ENCODE peak calls at places on chromosomes 3 and 15, in ten cellular contexts. One of them, this sample, is unnamed.

GRCh38 chr3:12509466-12509865 is 25.2 kb downstream of the TSEN2 start:
- DNase-seq in endodermal cell: no peak
- DNase-seq in Panc1: no peak
- DNase-seq in NB4: no peak
- DNase-seq in cardiac fibroblast: no peak
- DNase-seq in HepG2: no peak
- DNase-seq in upper lobe of left lung: no peak
- DNase-seq in ovary: no peak
- DNase-seq in mesothelial cell of epicardium: no peak
- DNase-seq in left ventricle myocardium inferior: no peak
- DNase-seq in this sample: no peak

GRCh38 chr3:31481697-31482096 is 51.0 kb upstream of the STT3B start:
- DNase-seq in endodermal cell: no peak
- DNase-seq in Panc1: no peak
- DNase-seq in NB4: no peak
- DNase-seq in cardiac fibroblast: no peak
- DNase-seq in HepG2: no peak
- DNase-seq in upper lobe of left lung: no peak
- DNase-seq in ovary: no peak
- DNase-seq in mesothelial cell of epicardium: no peak
- DNase-seq in left ventricle myocardium inferior: no peak
- DNase-seq in this sample: no peak

GRCh38 chr3:170367797-170368196 is 10.3 kb downstream of the SKIL start:
- DNase-seq in endodermal cell: no peak
- DNase-seq in Panc1: no peak
- DNase-seq in NB4: no peak
- DNase-seq in cardiac fibroblast: no peak
- DNase-seq in HepG2: no peak
- DNase-seq in upper lobe of left lung: no peak
- DNase-seq in ovary: no peak
- DNase-seq in mesothelial cell of epicardium: no peak
- DNase-seq in left ventricle myocardium inferior: no peak
- DNase-seq in this sample: no peak

GRCh38 chr3:181726351-181727121 is 14.8 kb downstream of the SOX2 start:
- DNase-seq in endodermal cell: peak; percentile 89
- DNase-seq in Panc1: no peak
- DNase-seq in NB4: no peak
- DNase-seq in cardiac fibroblast: no peak
- DNase-seq in HepG2: no peak
- DNase-seq in upper lobe of left lung: peak; percentile 83
- DNase-seq in ovary: no peak
- DNase-seq in mesothelial cell of epicardium: no peak
- DNase-seq in left ventricle myocardium inferior: no peak
- DNase-seq in this sample: no peak

GRCh38 chr15:60479711-60480110 is 769 bp upstream of the ICE2 start:
- DNase-seq in endodermal cell: no peak
- DNase-seq in Panc1: no peak
- DNase-seq in NB4: peak; percentile 33
- DNase-seq in cardiac fibroblast: no peak
- DNase-seq in HepG2: no peak
- DNase-seq in upper lobe of left lung: no peak
- DNase-seq in ovary: no peak
- DNase-seq in mesothelial cell of epicardium: no peak
- DNase-seq in left ventricle myocardium inferior: no peak
- DNase-seq in this sample: no peak

GRCh38 chr3:177352424-177352823 is 155.1 kb upstream of the TBL1XR1 start:
- DNase-seq in endodermal cell: no peak
- DNase-seq in Panc1: no peak
- DNase-seq in NB4: no peak
- DNase-seq in cardiac fibroblast: no peak
- DNase-seq in HepG2: no peak
- DNase-seq in upper lobe of left lung: no peak
- DNase-seq in ovary: no peak
- DNase-seq in mesothelial cell of epicardium: no peak
- DNase-seq in left ventricle myocardium inferior: no peak
- DNase-seq in this sample: no peak

GRCh38 chr3:15327941-15328340 is 4.4 kb downstream of the SH3BP5 start:
- DNase-seq in endodermal cell: no peak
- DNase-seq in Panc1: no peak
- DNase-seq in NB4: peak; percentile 26
- DNase-seq in cardiac fibroblast: no peak
- DNase-seq in HepG2: no peak
- DNase-seq in upper lobe of left lung: no peak
- DNase-seq in ovary: no peak
- DNase-seq in mesothelial cell of epicardium: no peak
- DNase-seq in left ventricle myocardium inferior: peak; percentile 42
- DNase-seq in this sample: no peak

GRCh38 chr3:31552103-31552502 is 19.4 kb downstream of the STT3B start:
- DNase-seq in endodermal cell: no peak
- DNase-seq in Panc1: no peak
- DNase-seq in NB4: no peak
- DNase-seq in cardiac fibroblast: no peak
- DNase-seq in HepG2: no peak
- DNase-seq in upper lobe of left lung: no peak
- DNase-seq in ovary: no peak
- DNase-seq in mesothelial cell of epicardium: no peak
- DNase-seq in left ventricle myocardium inferior: no peak
- DNase-seq in this sample: no peak

GRCh38 chr3:187014417-187014864 is 84.1 kb downstream of the ST6GAL1 start:
- DNase-seq in endodermal cell: no peak
- DNase-seq in Panc1: no peak
- DNase-seq in NB4: no peak
- DNase-seq in cardiac fibroblast: peak; percentile 55
- DNase-seq in HepG2: no peak
- DNase-seq in upper lobe of left lung: no peak
- DNase-seq in ovary: no peak
- DNase-seq in mesothelial cell of epicardium: no peak
- DNase-seq in left ventricle myocardium inferior: no peak
- DNase-seq in this sample: no peak

GRCh38 chr3:171349392-171349791 is 110.8 kb downstream of the TNIK start:
- DNase-seq in endodermal cell: no peak
- DNase-seq in Panc1: no peak
- DNase-seq in NB4: no peak
- DNase-seq in cardiac fibroblast: no peak
- DNase-seq in HepG2: no peak
- DNase-seq in upper lobe of left lung: no peak
- DNase-seq in ovary: no peak
- DNase-seq in mesothelial cell of epicardium: no peak
- DNase-seq in left ventricle myocardium inferior: no peak
- DNase-seq in this sample: no peak

GRCh38 chr3:127455541-127456450 is 134.7 kb downstream of the TPRA1 start:
- DNase-seq in endodermal cell: peak; percentile 98
- DNase-seq in Panc1: no peak
- DNase-seq in NB4: peak; percentile 75
- DNase-seq in cardiac fibroblast: peak; percentile 62
- DNase-seq in HepG2: peak; percentile 41
- DNase-seq in upper lobe of left lung: peak; percentile 96
- DNase-seq in ovary: peak; percentile 81
- DNase-seq in mesothelial cell of epicardium: peak; percentile 93
- DNase-seq in left ventricle myocardium inferior: peak; percentile 60
- DNase-seq in this sample: peak; percentile 89

GRCh38 chr3:167406876-167407492 is 26.9 kb upstream of the ZBBX start:
- DNase-seq in endodermal cell: peak; percentile 82
- DNase-seq in Panc1: peak; percentile 15
- DNase-seq in NB4: peak; percentile 57
- DNase-seq in cardiac fibroblast: peak; percentile 70
- DNase-seq in HepG2: peak; percentile 56
- DNase-seq in upper lobe of left lung: no peak
- DNase-seq in ovary: no peak
- DNase-seq in mesothelial cell of epicardium: peak; percentile 46
- DNase-seq in left ventricle myocardium inferior: no peak
- DNase-seq in this sample: no peak
- TF ChIP-seq CTCF in endodermal cell: peak; percentile 91
- TF ChIP-seq CTCF in Panc1: peak; percentile 66
- TF ChIP-seq CTCF in NB4: peak; percentile 38
- TF ChIP-seq CTCF in cardiac fibroblast: peak; percentile 21
- TF ChIP-seq CTCF in HepG2: peak; percentile 76
- TF ChIP-seq CTCF in upper lobe of left lung: no peak
- TF ChIP-seq CTCF in ovary: no peak
- TF ChIP-seq CTCF in mesothelial cell of epicardium: peak; percentile 48
- TF ChIP-seq CTCF in left ventricle myocardium inferior: peak; percentile 55
- TF ChIP-seq CTCF in this sample: peak; percentile 80

GRCh38 chr15:30992465-30992864 is 1.0 kb upstream of the MTMR10 start:
- DNase-seq in endodermal cell: no peak
- DNase-seq in Panc1: no peak
- DNase-seq in NB4: peak; percentile 17
- DNase-seq in cardiac fibroblast: no peak
- DNase-seq in HepG2: peak; percentile 27
- DNase-seq in upper lobe of left lung: no peak
- DNase-seq in ovary: no peak
- DNase-seq in mesothelial cell of epicardium: no peak
- DNase-seq in left ventricle myocardium inferior: no peak
- DNase-seq in this sample: no peak

GRCh38 chr15:30991301-30992072 is at the start of gene MTMR10:
- DNase-seq in endodermal cell: peak; percentile 92
- DNase-seq in Panc1: no peak
- DNase-seq in NB4: peak; percentile 88
- DNase-seq in cardiac fibroblast: peak; percentile 90
- DNase-seq in HepG2: peak; percentile 48
- DNase-seq in upper lobe of left lung: peak; percentile 97
- DNase-seq in ovary: peak; percentile 85
- DNase-seq in mesothelial cell of epicardium: peak; percentile 76
- DNase-seq in left ventricle myocardium inferior: peak; percentile 78
- DNase-seq in this sample: peak; percentile 81

GRCh38 chr15:30992073-30992363 is 590 bp upstream of the MTMR10 start:
- DNase-seq in endodermal cell: no peak
- DNase-seq in Panc1: no peak
- DNase-seq in NB4: no peak
- DNase-seq in cardiac fibroblast: no peak
- DNase-seq in HepG2: peak; percentile 15
- DNase-seq in upper lobe of left lung: no peak
- DNase-seq in ovary: no peak
- DNase-seq in mesothelial cell of epicardium: no peak
- DNase-seq in left ventricle myocardium inferior: no peak
- DNase-seq in this sample: no peak

GRCh38 chr15:30990036-30990435 is 1.4 kb downstream of the MTMR10 start:
- DNase-seq in endodermal cell: no peak
- DNase-seq in Panc1: no peak
- DNase-seq in NB4: peak; percentile 22
- DNase-seq in cardiac fibroblast: no peak
- DNase-seq in HepG2: peak; percentile 36
- DNase-seq in upper lobe of left lung: no peak
- DNase-seq in ovary: no peak
- DNase-seq in mesothelial cell of epicardium: no peak
- DNase-seq in left ventricle myocardium inferior: no peak
- DNase-seq in this sample: no peak

GRCh38 chr15:30990451-30991300 is 752 bp downstream of the MTMR10 start:
- DNase-seq in endodermal cell: no peak
- DNase-seq in Panc1: no peak
- DNase-seq in NB4: peak; percentile 61
- DNase-seq in cardiac fibroblast: peak; percentile 41
- DNase-seq in HepG2: peak; percentile 12
- DNase-seq in upper lobe of left lung: no peak
- DNase-seq in ovary: no peak
- DNase-seq in mesothelial cell of epicardium: no peak
- DNase-seq in left ventricle myocardium inferior: no peak
- DNase-seq in this sample: no peak
- TF ChIP-seq CTCF in endodermal cell: no peak
- TF ChIP-seq CTCF in Panc1: no peak
- TF ChIP-seq CTCF in NB4: no peak
- TF ChIP-seq CTCF in cardiac fibroblast: no peak
- TF ChIP-seq CTCF in HepG2: no peak
- TF ChIP-seq CTCF in upper lobe of left lung: no peak
- TF ChIP-seq CTCF in ovary: no peak
- TF ChIP-seq CTCF in mesothelial cell of epicardium: no peak
- TF ChIP-seq CTCF in left ventricle myocardium inferior: no peak
- TF ChIP-seq CTCF in this sample: no peak

GRCh38 chr15:23467110-23467600 is 20.1 kb upstream of the GOLGA6L2 start:
- DNase-seq in endodermal cell: no peak
- DNase-seq in Panc1: peak; percentile 18
- DNase-seq in NB4: peak; percentile 66
- DNase-seq in cardiac fibroblast: peak; percentile 45
- DNase-seq in HepG2: peak; percentile 23
- DNase-seq in upper lobe of left lung: no peak
- DNase-seq in ovary: no peak
- DNase-seq in mesothelial cell of epicardium: no peak
- DNase-seq in left ventricle myocardium inferior: no peak
- DNase-seq in this sample: no peak
- TF ChIP-seq CTCF in endodermal cell: peak; percentile 64
- TF ChIP-seq CTCF in Panc1: peak; percentile 66
- TF ChIP-seq CTCF in NB4: no peak
- TF ChIP-seq CTCF in cardiac fibroblast: peak; percentile 10
- TF ChIP-seq CTCF in HepG2: peak; percentile 65
- TF ChIP-seq CTCF in upper lobe of left lung: no peak
- TF ChIP-seq CTCF in ovary: no peak
- TF ChIP-seq CTCF in mesothelial cell of epicardium: no peak
- TF ChIP-seq CTCF in left ventricle myocardium inferior: peak; percentile 57
- TF ChIP-seq CTCF in this sample: peak; percentile 67

DNA sequence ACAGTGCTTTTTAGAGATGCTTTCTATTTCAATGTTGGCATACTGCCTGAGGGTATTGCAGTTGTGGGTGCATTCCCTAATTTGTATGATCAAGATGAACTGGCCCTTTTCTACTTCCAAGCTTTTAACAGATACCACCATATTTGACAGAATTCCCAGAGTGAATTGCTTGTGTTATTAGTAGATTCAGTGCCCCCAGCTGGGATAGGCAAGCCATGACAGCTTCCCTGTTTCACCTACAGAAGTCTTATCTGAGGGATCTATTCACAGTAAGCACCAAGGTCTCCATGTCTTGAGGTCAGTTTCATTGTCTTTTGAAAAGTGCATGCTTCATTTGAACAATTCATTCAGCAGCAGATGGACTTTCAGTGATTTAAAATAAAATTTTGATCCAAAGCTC is 68.8 kb upstream of the GOLGA6B start:
- DNase-seq in endodermal cell: no peak
- DNase-seq in Panc1: no peak
- DNase-seq in NB4: no peak
- DNase-seq in cardiac fibroblast: peak; percentile 34
- DNase-seq in HepG2: peak; percentile 7
- DNase-seq in upper lobe of left lung: no peak
- DNase-seq in ovary: no peak
- DNase-seq in mesothelial cell of epicardium: no peak
- DNase-seq in left ventricle myocardium inferior: no peak
- DNase-seq in this sample: no peak
- TF ChIP-seq CTCF in endodermal cell: peak; percentile 53
- TF ChIP-seq CTCF in Panc1: peak; percentile 38
- TF ChIP-seq CTCF in NB4: no peak
- TF ChIP-seq CTCF in cardiac fibroblast: peak; percentile 37
- TF ChIP-seq CTCF in HepG2: no peak
- TF ChIP-seq CTCF in upper lobe of left lung: no peak
- TF ChIP-seq CTCF in ovary: no peak
- TF ChIP-seq CTCF in mesothelial cell of epicardium: no peak
- TF ChIP-seq CTCF in left ventricle myocardium inferior: peak; percentile 11
- TF ChIP-seq CTCF in this sample: no peak

GRCh38 chr3:141940204-141940776 is 63.8 kb downstream of the ATP1B3 start:
- DNase-seq in endodermal cell: no peak
- DNase-seq in Panc1: peak; percentile 42
- DNase-seq in NB4: no peak
- DNase-seq in cardiac fibroblast: peak; percentile 61
- DNase-seq in HepG2: no peak
- DNase-seq in upper lobe of left lung: no peak
- DNase-seq in ovary: no peak
- DNase-seq in mesothelial cell of epicardium: peak; percentile 79
- DNase-seq in left ventricle myocardium inferior: no peak
- DNase-seq in this sample: no peak
- TF ChIP-seq CTCF in endodermal cell: peak; percentile 31
- TF ChIP-seq CTCF in Panc1: no peak
- TF ChIP-seq CTCF in NB4: no peak
- TF ChIP-seq CTCF in cardiac fibroblast: no peak
- TF ChIP-seq CTCF in HepG2: peak; percentile 21
- TF ChIP-seq CTCF in upper lobe of left lung: no peak
- TF ChIP-seq CTCF in ovary: no peak
- TF ChIP-seq CTCF in mesothelial cell of epicardium: no peak
- TF ChIP-seq CTCF in left ventricle myocardium inferior: no peak
- TF ChIP-seq CTCF in this sample: no peak